ENCODE peak calls at places on chromosomes 13 and 19, in seven cellular contexts. G is neural progenitor cell, H is AG04450, I is heart right ventricle, O is PC-3, E is uterus, V is dorsolateral prefrontal cortex. Z is an unnamed sample.

GRCh38 chr13:108419768-108420167 is 150.2 kb downstream of the TNFSF13B start:
- DNase-seq in G (no peak), H (no peak), I (no peak), O (no peak), E (no peak), V (no peak), Z (no peak)

GRCh38 chr13:110283661-110284516 is 23.1 kb downstream of the COL4A1 start:
- DNase-seq in G (no peak), H (no peak), I (no peak), O (no peak), E (no peak), V (no peak), Z (no peak)

GRCh38 chr19:45376045-45376724 is 5.8 kb upstream of the ERCC2 start:
- DNase-seq in G (peak; percentile 85), H (peak; percentile 85), I (peak; percentile 61), O (peak; percentile 94), E (peak; percentile 66), V (no peak), Z (peak; percentile 70)

GRCh38 chr13:84096221-84096620 is 213.9 kb upstream of the SLITRK1 start:
- DNase-seq in G (no peak), H (no peak), I (no peak), O (peak; percentile 4), E (no peak), V (no peak), Z (no peak)

GRCh38 chr19:5507056-5507624 is 51.9 kb downstream of the ZNRF4 start:
- DNase-seq in G (no peak), H (no peak), I (no peak), O (no peak), E (no peak), V (no peak), Z (no peak)

GRCh38 chr13:44342741-44343140 is 30.9 kb upstream of the SERP2 start:
- DNase-seq in G (no peak), H (no peak), I (no peak), O (no peak), E (no peak), V (no peak), Z (no peak)

GRCh38 chr13:41700790-41701310 is 243.5 kb downstream of the RGCC start:
- DNase-seq in G (no peak), H (peak; percentile 18), I (peak; percentile 57), O (peak; percentile 85), E (peak; percentile 17), V (no peak), Z (no peak)

GRCh38 chr19:16435999-16436650 is 35.6 kb downstream of the EPS15L1 start:
- DNase-seq in G (no peak), H (no peak), I (no peak), O (no peak), E (no peak), V (no peak), Z (no peak)

GRCh38 chr13:21055016-21055415 is 6.4 kb downstream of the LATS2 start:
- DNase-seq in G (no peak), H (no peak), I (no peak), O (no peak), E (no peak), V (no peak), Z (no peak)

GRCh38 chr13:41520016-41520698 is 62.8 kb downstream of the RGCC start:
- DNase-seq in G (no peak), H (no peak), I (no peak), O (no peak), E (no peak), V (no peak), Z (no peak)

GRCh38 chr19:28224441-28224840 is 988.5 kb downstream of the UQCRFS1 start:
- DNase-seq in G (no peak), H (no peak), I (no peak), O (no peak), E (no peak), V (no peak), Z (no peak)

GRCh38 chr19:4358709-4359626 is 15.6 kb downstream of the MPND start:
- DNase-seq in G (no peak), H (no peak), I (no peak), O (no peak), E (no peak), V (no peak), Z (no peak)

GRCh38 chr19:934865-935422 is 9.1 kb downstream of the ARID3A start:
- DNase-seq in G (no peak), H (no peak), I (peak; percentile 85), O (peak; percentile 68), E (peak; percentile 74), V (no peak), Z (peak; percentile 91)

DNA sequence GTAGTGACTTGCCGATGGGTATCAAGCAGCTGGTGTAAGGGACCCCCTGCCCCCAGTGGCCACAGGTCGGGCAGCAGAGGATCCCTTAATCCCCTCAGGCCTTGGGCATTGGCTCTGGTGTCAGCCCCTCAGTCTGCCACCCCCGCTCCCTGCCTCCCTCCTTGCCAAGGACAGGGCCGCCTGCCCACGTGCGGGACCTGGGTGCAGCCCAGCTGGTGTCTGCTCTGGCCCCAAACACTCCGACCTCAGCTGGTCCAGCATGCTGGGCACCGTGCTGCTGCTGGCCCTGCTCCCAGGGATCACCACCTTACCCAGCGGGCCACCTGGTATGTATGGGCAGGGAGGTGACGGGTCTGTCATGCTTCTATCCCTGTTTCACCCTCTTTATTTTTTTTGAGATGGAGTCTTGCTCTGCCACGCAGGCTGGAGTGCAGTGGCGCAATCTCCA is at the start of gene TGFBR3L:
- DNase-seq in G (no peak), H (no peak), I (no peak), O (no peak), E (peak; percentile 14), V (no peak), Z (no peak)
- TF ChIP-seq CTCF in G (no peak), H (no peak), I (no peak), O (no peak), E (no peak), V (no peak), Z (no peak)

GRCh38 chr19:42131149-42132029 is 857 bp downstream of the POU2F2 start:
- DNase-seq in G (no peak), H (no peak), I (no peak), O (no peak), E (no peak), V (no peak), Z (no peak)
- H3K4me3 ChIP-seq in G (peak overlapping the region; percentile 44), H (peak overlapping the region; percentile 60), I (peak overlapping the region; percentile 45), O (peak overlapping the region; percentile 66), E (no peak overlapping the region), V (peak overlapping the region; percentile 56), Z (no peak overlapping the region)

GRCh38 chr19:15249912-15250634 is 17.8 kb upstream of the EPHX3 start:
- DNase-seq in G (peak; percentile 24), H (peak; percentile 82), I (peak; percentile 79), O (no peak), E (peak; percentile 66), V (no peak), Z (no peak)
- H3K27ac ChIP-seq in G (no peak overlapping the region), H (peak overlapping the region; percentile 100), I (peak overlapping the region; percentile 84), O (no peak overlapping the region), E (peak overlapping the region; percentile 89), V (peak overlapping the region; percentile 65), Z (peak overlapping the region; percentile 85)

GRCh38 chr13:24195626-24196025 is 35.1 kb downstream of the SPATA13 start:
- DNase-seq in G (no peak), H (no peak), I (no peak), O (no peak), E (no peak), V (no peak), Z (no peak)

GRCh38 chr13:24194447-24194846 is 33.9 kb downstream of the SPATA13 start:
- DNase-seq in G (no peak), H (no peak), I (no peak), O (peak; percentile 81), E (no peak), V (no peak), Z (no peak)

GRCh38 chr13:24192811-24193162 is 32.3 kb downstream of the SPATA13 start:
- DNase-seq in G (no peak), H (no peak), I (no peak), O (no peak), E (no peak), V (no peak), Z (no peak)

GRCh38 chr13:24196593-24197197 is 36.2 kb downstream of the SPATA13 start:
- DNase-seq in G (no peak), H (no peak), I (no peak), O (no peak), E (no peak), V (no peak), Z (no peak)

DNA sequence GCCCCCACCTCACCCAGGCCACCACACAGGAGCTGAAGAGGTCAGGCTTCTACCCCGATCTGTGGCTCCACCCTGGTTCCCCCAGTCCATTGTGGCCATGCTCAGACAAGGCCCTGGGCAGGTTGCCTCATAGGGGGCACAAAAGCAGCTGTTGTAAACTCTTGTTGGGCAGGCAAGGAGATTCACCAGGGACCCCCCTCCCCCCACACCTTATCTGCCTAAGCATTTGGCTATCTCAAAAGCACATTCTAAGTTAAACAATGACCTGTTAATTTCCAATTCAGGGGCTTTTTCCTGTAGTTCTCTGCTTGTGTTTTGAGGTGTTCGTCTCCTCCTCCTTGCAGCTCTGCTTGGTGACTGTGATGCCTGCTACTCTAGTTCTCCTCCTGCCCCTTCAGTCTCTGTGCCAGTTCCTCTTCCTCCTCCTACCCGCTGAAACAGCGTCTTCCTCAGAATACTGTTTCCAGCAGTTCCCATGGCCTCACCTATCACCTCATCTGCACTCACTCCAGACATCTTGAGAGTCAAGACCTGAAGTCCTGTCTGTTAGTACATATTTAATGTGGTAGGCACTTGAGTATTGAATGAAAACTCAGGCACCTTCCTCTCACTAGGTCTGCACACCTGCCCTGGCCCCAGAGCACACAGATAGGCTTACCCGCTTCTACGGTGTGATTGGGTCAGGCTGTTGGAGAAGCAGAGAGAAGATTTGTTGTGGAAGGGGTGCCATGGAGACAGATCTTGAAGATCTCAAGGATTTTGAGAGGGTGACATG is 31.7 kb downstream of the SPATA13 start:
- DNase-seq in G (no peak), H (no peak), I (no peak), O (no peak), E (no peak), V (no peak), Z (no peak)
- TF ChIP-seq CTCF in G (no peak), H (no peak), I (no peak), O (no peak), E (no peak), V (no peak), Z (no peak)

DNA sequence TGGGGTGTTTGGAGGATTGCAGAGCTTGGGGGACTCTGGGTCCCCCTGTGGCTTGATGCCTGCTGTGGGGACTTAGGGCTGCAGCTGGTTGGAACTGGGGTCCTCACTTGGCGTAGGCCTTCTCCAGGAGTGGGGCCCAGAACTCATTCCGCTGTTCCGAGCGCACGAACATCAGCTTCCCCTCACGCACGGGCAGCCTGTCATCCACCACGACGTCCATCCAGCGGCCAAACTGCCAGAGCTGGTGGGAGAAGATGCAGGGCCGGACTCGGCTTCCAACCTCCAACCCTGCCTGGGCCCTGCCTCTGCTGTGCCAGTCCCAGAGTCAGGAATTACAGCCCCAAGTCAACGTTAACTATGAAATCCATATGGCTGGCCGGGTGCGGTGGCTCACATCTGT is 2.6 kb downstream of the CAPN12 start:
- DNase-seq in G (no peak), H (no peak), I (no peak), O (no peak), E (no peak), V (no peak), Z (no peak)
- H3K4me3 ChIP-seq in G (no peak overlapping the region), H (no peak overlapping the region), I (no peak overlapping the region), O (no peak overlapping the region), E (no peak overlapping the region), V (no peak overlapping the region), Z (no peak overlapping the region)

Z was measured in lung.